ENCODE peak calls at places on chromosomes 11 and 22, in six cellular contexts. J, T, O, H, N and D are unnamed samples.

GRCh38 chr11:45554230-45554967 is 111.0 kb downstream of the CHST1 start:
- DNase-seq in H (no peak), N (no peak), T (no peak), J (no peak), O (no peak), D (no peak)

GRCh38 chr11:76329084-76329648 is 51.8 kb downstream of the THAP12 start:
- DNase-seq in J (no peak), T (peak), N (no peak), O (peak), H (peak), D (no peak)

GRCh38 chr11:111737180-111737876 is 28.9 kb downstream of the PPP2R1B start:
- DNase-seq in N (no peak), J (no peak), O (no peak), H (no peak), T (no peak), D (no peak)

GRCh38 chr11:73186294-73186850 is 31.7 kb upstream of the P2RY2 start:
- DNase-seq in N (peak), T (no peak), O (no peak), J (no peak), H (no peak), D (no peak)

GRCh38 chr11:90916706-90917105 is 693.9 kb upstream of the CHORDC1 start:
- DNase-seq in T (no peak), J (no peak), O (no peak), H (no peak), N (no peak), D (no peak)

GRCh38 chr11:64649304-64649703 is 58.3 kb downstream of the SLC22A12 start:
- DNase-seq in N (peak), J (peak), T (peak), O (peak), H (peak), D (no peak)

GRCh38 chr11:44928807-44929206 is 21.9 kb downstream of the TP53I11 start:
- DNase-seq in N (no peak), O (no peak), T (peak), J (no peak), H (peak), D (no peak)

GRCh38 chr11:78823588-78823987 is 248.9 kb upstream of the NARS2 start:
- DNase-seq in J (no peak), H (no peak), T (no peak), O (no peak), N (no peak), D (no peak)

GRCh38 chr11:94876645-94877445 is 96.5 kb downstream of the CWC15 start:
- DNase-seq in T (no peak), N (peak), J (no peak), O (peak), H (no peak), D (no peak)

GRCh38 chr22:31749636-31750364 is at the start of gene PRR14L:
- DNase-seq in T (peak), N (peak), J (peak), H (peak), O (peak), D (peak)

GRCh38 chr11:47786373-47786772 is 19.2 kb upstream of the FNBP4 start:
- DNase-seq in H (no peak), N (peak), T (no peak), J (no peak), O (no peak), D (no peak)

GRCh38 chr22:46491936-46492335 is 45.5 kb downstream of the CELSR1 start:
- DNase-seq in N (peak), J (no peak), O (no peak), H (no peak), T (no peak), D (no peak)

GRCh38 chr11:61911124-61911700 is 6.2 kb downstream of the RAB3IL1 start:
- DNase-seq in T (no peak), J (no peak), H (no peak), N (no peak), O (no peak), D (no peak)

GRCh38 chr11:69353696-69354544 is 60.0 kb downstream of the MYEOV start:
- DNase-seq in N (no peak), J (no peak), O (no peak), T (peak), H (no peak), D (no peak)

GRCh38 chr22:48940988-48941902 is 886.4 kb downstream of the BRD1 start:
- DNase-seq in T (no peak), N (no peak), H (no peak), J (no peak), O (no peak), D (no peak)

GRCh38 chr11:21615871-21616270 is 577.0 kb upstream of the ANO5 start:
- DNase-seq in J (no peak), T (no peak), H (no peak), O (no peak), N (no peak), D (no peak)

GRCh38 chr11:62147545-62147944 is 23.7 kb downstream of the INCENP start:
- DNase-seq in T (no peak), H (peak), J (no peak), O (no peak), N (no peak), D (no peak)

GRCh38 chr11:69928124-69928523 is 108.9 kb upstream of the FGF3 start:
- DNase-seq in H (no peak), T (no peak), N (no peak), O (no peak), J (no peak), D (no peak)

GRCh38 chr22:41285441-41285819 is 557 bp downstream of the RANGAP1 start:
- DNase-seq in J (peak), T (peak), O (peak), H (peak), N (peak), D (peak)

GRCh38 chr22:30602049-30602448 is 4.9 kb upstream of the TCN2 start:
- DNase-seq in J (peak), N (peak), O (peak), H (peak), T (peak), D (peak)

GRCh38 chr11:71395774-71396173 is 52.4 kb downstream of the DHCR7 start:
- DNase-seq in O (no peak), N (no peak), T (no peak), J (no peak), H (no peak), D (no peak)

GRCh38 chr22:26461188-26461810 is 22.3 kb downstream of the HPS4 start:
- DNase-seq in O (peak), N (peak), J (peak), T (peak), H (peak), D (no peak)

GRCh38 chr11:60790726-60791125 is 5.6 kb downstream of the MS4A10 start:
- DNase-seq in J (no peak), N (no peak), T (no peak), H (no peak), O (no peak), D (no peak)

GRCh38 chr11:71255323-71255722 is 2.9 kb upstream of the SHANK2 start:
- DNase-seq in O (no peak), T (peak), N (no peak), J (no peak), H (no peak), D (no peak)

GRCh38 chr22:19759994-19760651 is 455 bp upstream of the TBX1 start:
- DNase-seq in N (peak), O (no peak), H (peak), J (no peak), T (peak), D (no peak)

GRCh38 chr11:102812188-102812587 is 14.2 kb upstream of the MMP1 start:
- DNase-seq in N (no peak), T (no peak), O (no peak), J (no peak), H (no peak), D (no peak)

GRCh38 chr22:37068859-37069258 is 17.3 kb downstream of the KCTD17 start:
- DNase-seq in J (no peak), N (peak), O (no peak), T (peak), H (peak), D (no peak)

GRCh38 chr11:8067929-8068575 is 13.0 kb upstream of the TUB start:
- DNase-seq in H (no peak), J (no peak), N (no peak), O (no peak), T (no peak), D (no peak)

GRCh38 chr11:73597956-73598718 is at the start of gene FAM168A:
- DNase-seq in H (peak), O (peak), J (peak), T (peak), N (peak), D (peak)

GRCh38 chr11:16831281-16832192 is 93.1 kb downstream of the C11orf58 start:
- DNase-seq in N (no peak), J (no peak), T (no peak), O (no peak), H (no peak), D (no peak)

GRCh38 chr11:20097319-20098221 is 62.7 kb downstream of the DBX1 start:
- DNase-seq in J (no peak), T (no peak), H (no peak), O (no peak), N (peak), D (no peak)

GRCh38 chr22:44532466-44533025 is 34.5 kb upstream of the RTL6 start:
- DNase-seq in T (no peak), O (no peak), J (no peak), H (no peak), N (no peak), D (no peak)

GRCh38 chr11:114301088-114301487 is 4.9 kb downstream of the NNMT start:
- DNase-seq in T (no peak), H (no peak), J (no peak), N (no peak), O (no peak), D (no peak)
- H3K4me2 ChIP-seq in T (no peak), H (no peak), J (no peak), N (peak), O (no peak), D (no peak)

GRCh38 chr11:28860898-28861297 is 752.7 kb downstream of the METTL15 start:
- DNase-seq in H (no peak), O (peak), T (no peak), N (peak), J (no peak), D (no peak)
- TF ChIP-seq EZH2phosphoT487 in H (no peak), O (no peak), T (no peak), N (no peak), J (no peak), D (no peak)

GRCh38 chr11:128825050-128825806 is 41.9 kb downstream of the KCNJ1 start:
- DNase-seq in O (no peak), J (no peak), T (peak), H (no peak), N (no peak), D (no peak)

GRCh38 chr11:128823751-128824150 is 43.3 kb downstream of the KCNJ1 start:
- DNase-seq in T (no peak), N (no peak), H (no peak), O (no peak), J (no peak), D (no peak)

GRCh38 chr11:128827494-128827893 is 39.6 kb downstream of the KCNJ1 start:
- DNase-seq in J (no peak), H (no peak), O (no peak), N (no peak), T (no peak), D (no peak)

GRCh38 chr11:128828350-128828749 is 38.7 kb downstream of the KCNJ1 start:
- DNase-seq in N (peak), H (no peak), J (no peak), T (no peak), O (no peak), D (no peak)

GRCh38 chr11:128824199-128825049 is 42.7 kb downstream of the KCNJ1 start:
- DNase-seq in H (no peak), J (no peak), N (peak), T (peak), O (no peak), D (no peak)
- H3K4me2 ChIP-seq in H (peak), J (no peak), N (peak), T (peak), O (no peak), D (no peak)

GRCh38 chr11:96292291-96293010 is 50.5 kb downstream of the MAML2 start:
- DNase-seq in J (no peak), N (no peak), O (no peak), T (no peak), H (no peak), D (no peak)
- TF ChIP-seq EZH2phosphoT487 in J (no peak), N (no peak), O (no peak), T (no peak), H (no peak), D (no peak)

GRCh38 chr11:32420139-32420538 is 15.2 kb downstream of the WT1 start:
- DNase-seq in N (no peak), O (no peak), J (no peak), T (no peak), H (no peak), D (no peak)
- H3K4me2 ChIP-seq in N (no peak), O (no peak), J (no peak), T (no peak), H (no peak), D (no peak)